ENCODE peak calls at places on chromosomes 5 and 9, in five cellular contexts. One of them, this sample, is unnamed.

GRCh38 chr9:127769985-127770904 is 8.2 kb downstream of the SH2D3C start:
- DNase-seq in H9: no peak
- DNase-seq in H1: no peak
- DNase-seq in trophoblast cell: no peak
- DNase-seq in mesenchymal stem cell: no peak
- DNase-seq in this sample: no peak

GRCh38 chr9:132412089-132412488 is 2.1 kb downstream of the CFAP77 start:
- DNase-seq in H9: peak; percentile 70
- DNase-seq in H1: peak; percentile 69
- DNase-seq in trophoblast cell: no peak
- DNase-seq in mesenchymal stem cell: peak; percentile 35
- DNase-seq in this sample: no peak

GRCh38 chr5:111853748-111854147 is 96.8 kb upstream of the NREP start:
- DNase-seq in H9: no peak
- DNase-seq in H1: no peak
- DNase-seq in trophoblast cell: no peak
- DNase-seq in mesenchymal stem cell: peak; percentile 56
- DNase-seq in this sample: no peak

GRCh38 chr9:108087781-108088180 is 598.2 kb upstream of the KLF4 start:
- DNase-seq in H9: no peak
- DNase-seq in H1: no peak
- DNase-seq in trophoblast cell: no peak
- DNase-seq in mesenchymal stem cell: no peak
- DNase-seq in this sample: no peak

GRCh38 chr5:131863700-131864099 is 66.9 kb upstream of the FNIP1 start:
- DNase-seq in H9: no peak
- DNase-seq in H1: no peak
- DNase-seq in trophoblast cell: no peak
- DNase-seq in mesenchymal stem cell: no peak
- DNase-seq in this sample: no peak

GRCh38 chr5:167280111-167280510 is 1011.3 kb upstream of the WWC1 start:
- DNase-seq in H9: no peak
- DNase-seq in H1: no peak
- DNase-seq in trophoblast cell: no peak
- DNase-seq in mesenchymal stem cell: no peak
- DNase-seq in this sample: no peak

GRCh38 chr9:115022760-115023434 is 92.5 kb upstream of the TNFSF8 start:
- DNase-seq in H9: no peak
- DNase-seq in H1: no peak
- DNase-seq in trophoblast cell: no peak
- DNase-seq in mesenchymal stem cell: peak; percentile 41
- DNase-seq in this sample: no peak

GRCh38 chr5:68430282-68430681 is 214.7 kb downstream of the PIK3R1 start:
- DNase-seq in H9: no peak
- DNase-seq in H1: no peak
- DNase-seq in trophoblast cell: no peak
- DNase-seq in mesenchymal stem cell: no peak
- DNase-seq in this sample: no peak

GRCh38 chr5:53211799-53212198 is 102.2 kb upstream of the MOCS2 start:
- DNase-seq in H9: no peak
- DNase-seq in H1: no peak
- DNase-seq in trophoblast cell: no peak
- DNase-seq in mesenchymal stem cell: peak; percentile 60
- DNase-seq in this sample: no peak

GRCh38 chr5:146805099-146805498 is 73.5 kb downstream of the PPP2R2B start:
- DNase-seq in H9: no peak
- DNase-seq in H1: no peak
- DNase-seq in trophoblast cell: no peak
- DNase-seq in mesenchymal stem cell: no peak
- DNase-seq in this sample: no peak

GRCh38 chr5:142866563-142867275 is 96.5 kb downstream of the ARHGAP26 start:
- DNase-seq in H9: peak; percentile 69
- DNase-seq in H1: no peak
- DNase-seq in trophoblast cell: peak; percentile 92
- DNase-seq in mesenchymal stem cell: peak; percentile 60
- DNase-seq in this sample: peak; percentile 42

GRCh38 chr9:119003218-119003617 is 366.0 kb downstream of the BRINP1 start:
- DNase-seq in H9: no peak
- DNase-seq in H1: no peak
- DNase-seq in trophoblast cell: no peak
- DNase-seq in mesenchymal stem cell: peak; percentile 63
- DNase-seq in this sample: no peak

GRCh38 chr9:5112646-5113045 is 72.8 kb downstream of the INSL6 start:
- DNase-seq in H9: no peak
- DNase-seq in H1: no peak
- DNase-seq in trophoblast cell: no peak
- DNase-seq in mesenchymal stem cell: no peak
- DNase-seq in this sample: no peak

GRCh38 chr9:128099932-128100491 is 27.5 kb downstream of the PTGES2 start:
- DNase-seq in H9: no peak
- DNase-seq in H1: no peak
- DNase-seq in trophoblast cell: no peak
- DNase-seq in mesenchymal stem cell: no peak
- DNase-seq in this sample: no peak

DNA sequence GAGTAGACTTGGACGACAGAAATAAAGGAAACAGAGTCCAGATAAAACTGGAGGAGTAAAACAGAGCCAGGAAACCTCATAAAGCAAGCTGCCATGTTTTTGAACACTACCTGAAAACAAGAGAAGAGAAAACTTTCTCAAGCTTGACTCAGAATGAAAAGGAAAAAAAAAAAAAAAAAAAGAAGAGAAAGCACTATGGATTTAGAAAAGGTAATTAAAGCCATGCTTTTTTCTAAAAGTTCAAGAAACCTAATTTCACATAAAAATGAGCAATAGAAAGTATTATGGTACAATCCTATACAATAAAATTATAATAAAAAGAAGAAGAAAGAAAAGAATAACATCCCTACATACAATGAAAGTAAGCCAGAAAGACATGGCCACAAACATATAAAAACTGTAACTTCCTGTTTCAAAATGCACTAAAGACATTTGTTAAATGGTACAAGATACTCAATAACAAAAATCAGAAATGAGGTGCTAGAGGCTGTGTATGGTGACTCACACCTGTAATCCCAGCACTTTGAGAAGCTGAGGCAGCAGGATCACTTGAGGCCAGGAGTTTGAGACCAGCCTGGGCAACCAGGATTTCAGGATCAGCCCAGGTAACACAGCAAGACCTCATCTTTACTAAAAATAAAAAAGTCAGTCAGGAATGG is 129.5 kb downstream of the SIL1 start:
- DNase-seq in H9: no peak
- DNase-seq in H1: no peak
- DNase-seq in trophoblast cell: no peak
- DNase-seq in mesenchymal stem cell: no peak
- DNase-seq in this sample: no peak
- H2BK12ac ChIP-seq in H9: no peak overlapping the region
- H2BK12ac ChIP-seq in H1: no peak overlapping the region
- H2BK12ac ChIP-seq in trophoblast cell: no peak overlapping the region
- H2BK12ac ChIP-seq in mesenchymal stem cell: no peak overlapping the region
- H2BK12ac ChIP-seq in this sample: no peak overlapping the region

GRCh38 chr5:140168371-140168770 is 6.6 kb upstream of the CYSTM1 start:
- DNase-seq in H9: no peak
- DNase-seq in H1: no peak
- DNase-seq in trophoblast cell: no peak
- DNase-seq in mesenchymal stem cell: no peak
- DNase-seq in this sample: no peak

GRCh38 chr5:140169410-140169809 is 5.6 kb upstream of the CYSTM1 start:
- DNase-seq in H9: no peak
- DNase-seq in H1: no peak
- DNase-seq in trophoblast cell: no peak
- DNase-seq in mesenchymal stem cell: peak; percentile 25
- DNase-seq in this sample: no peak

GRCh38 chr5:140165921-140166270 is 9.1 kb upstream of the CYSTM1 start:
- DNase-seq in H9: no peak
- DNase-seq in H1: no peak
- DNase-seq in trophoblast cell: no peak
- DNase-seq in mesenchymal stem cell: no peak
- DNase-seq in this sample: no peak

GRCh38 chr5:140165101-140165920 is 9.7 kb upstream of the CYSTM1 start:
- DNase-seq in H9: no peak
- DNase-seq in H1: no peak
- DNase-seq in trophoblast cell: no peak
- DNase-seq in mesenchymal stem cell: no peak
- DNase-seq in this sample: no peak

GRCh38 chr5:140166911-140167310 is 8.1 kb upstream of the CYSTM1 start:
- DNase-seq in H9: no peak
- DNase-seq in H1: no peak
- DNase-seq in trophoblast cell: no peak
- DNase-seq in mesenchymal stem cell: no peak
- DNase-seq in this sample: no peak
- H2BK12ac ChIP-seq in H9: no peak overlapping the region
- H2BK12ac ChIP-seq in H1: no peak overlapping the region
- H2BK12ac ChIP-seq in trophoblast cell: no peak overlapping the region
- H2BK12ac ChIP-seq in mesenchymal stem cell: no peak overlapping the region
- H2BK12ac ChIP-seq in this sample: no peak overlapping the region

DNA sequence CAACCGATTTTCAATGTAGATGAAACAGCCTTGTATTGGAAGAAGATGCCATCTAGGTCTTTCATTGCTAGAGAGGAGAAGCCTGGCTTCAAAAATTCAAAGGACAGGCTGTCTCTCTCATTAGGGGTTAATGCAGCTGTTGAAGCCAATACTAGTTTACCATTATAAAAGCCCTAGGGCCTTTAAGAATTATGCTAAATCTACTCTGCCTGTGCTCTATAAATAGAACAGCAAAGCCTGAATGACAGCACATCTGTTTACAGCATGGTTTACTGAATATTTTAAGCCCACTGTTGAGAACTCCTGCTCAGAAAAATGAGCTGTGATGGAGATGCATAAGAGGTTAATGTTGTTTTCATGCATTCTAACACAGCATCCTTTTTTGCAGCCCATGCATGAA is 188.5 kb downstream of the TRIM32 start:
- DNase-seq in H9: no peak
- DNase-seq in H1: no peak
- DNase-seq in trophoblast cell: no peak
- DNase-seq in mesenchymal stem cell: no peak
- DNase-seq in this sample: no peak
- H2BK12ac ChIP-seq in H9: no peak overlapping the region
- H2BK12ac ChIP-seq in H1: no peak overlapping the region
- H2BK12ac ChIP-seq in trophoblast cell: no peak overlapping the region
- H2BK12ac ChIP-seq in mesenchymal stem cell: no peak overlapping the region
- H2BK12ac ChIP-seq in this sample: no peak overlapping the region

GRCh38 chr5:56824019-56824418 is 8.7 kb downstream of the MAP3K1 start:
- DNase-seq in H9: no peak
- DNase-seq in H1: no peak
- DNase-seq in trophoblast cell: no peak
- DNase-seq in mesenchymal stem cell: no peak
- DNase-seq in this sample: no peak

GRCh38 chr5:56827043-56827442 is 11.7 kb downstream of the MAP3K1 start:
- DNase-seq in H9: peak; percentile 57
- DNase-seq in H1: no peak
- DNase-seq in trophoblast cell: no peak
- DNase-seq in mesenchymal stem cell: no peak
- DNase-seq in this sample: no peak

GRCh38 chr5:56829137-56829536 is 13.8 kb downstream of the MAP3K1 start:
- DNase-seq in H9: no peak
- DNase-seq in H1: no peak
- DNase-seq in trophoblast cell: no peak
- DNase-seq in mesenchymal stem cell: peak; percentile 64
- DNase-seq in this sample: no peak

GRCh38 chr5:56825222-56825824 is 10.0 kb downstream of the MAP3K1 start:
- DNase-seq in H9: no peak
- DNase-seq in H1: no peak
- DNase-seq in trophoblast cell: no peak
- DNase-seq in mesenchymal stem cell: no peak
- DNase-seq in this sample: no peak

GRCh38 chr5:56827923-56828322 is 12.6 kb downstream of the MAP3K1 start:
- DNase-seq in H9: no peak
- DNase-seq in H1: no peak
- DNase-seq in trophoblast cell: no peak
- DNase-seq in mesenchymal stem cell: no peak
- DNase-seq in this sample: no peak
- H2BK12ac ChIP-seq in H9: no peak overlapping the region
- H2BK12ac ChIP-seq in H1: no peak overlapping the region
- H2BK12ac ChIP-seq in trophoblast cell: no peak overlapping the region
- H2BK12ac ChIP-seq in mesenchymal stem cell: no peak overlapping the region
- H2BK12ac ChIP-seq in this sample: no peak overlapping the region

This sample was measured in neuronal stem cell.